ENCODE peak calls at places on chromosomes 7 and 10, in eight cellular contexts. I is fibroblast of pulmonary artery; G is CD8-positive, alpha-beta T cell; P is MCF 10A; Z is pancreas; N is HFFc6; D is stomach; Q is cardiac muscle cell. Y is an unnamed sample.

GRCh38 chr10:31875608-31876007 is 53.0 kb downstream of the ARHGAP12 start:
- DNase-seq in I (no peak), G (no peak), P (no peak), Z (no peak), N (no peak), D (no peak), Q (no peak), Y (no peak)

GRCh38 chr10:86599729-86600128 is 54.6 kb upstream of the OPN4 start:
- DNase-seq in I (no peak), G (no peak), P (peak), Z (no peak), N (no peak), D (peak), Q (no peak), Y (peak)

GRCh38 chr10:33661580-33662269 is 327.3 kb upstream of the NRP1 start:
- DNase-seq in I (peak), G (no peak), P (peak), Z (peak), N (peak), D (peak), Q (peak), Y (peak)

GRCh38 chr7:49703876-49704275 is 69.6 kb upstream of the VWC2 start:
- DNase-seq in I (no peak), G (no peak), P (no peak), Z (no peak), N (no peak), D (no peak), Q (no peak), Y (no peak)

GRCh38 chr7:30322656-30323355 is 38.4 kb downstream of the ZNRF2 start:
- DNase-seq in I (no peak), G (peak), P (peak), Z (no peak), N (no peak), D (no peak), Q (no peak), Y (no peak)

GRCh38 chr7:114081606-114082425 is 163.0 kb upstream of the PPP1R3A start:
- DNase-seq in I (peak), G (no peak), P (peak), Z (no peak), N (peak), D (no peak), Q (peak), Y (no peak)

GRCh38 chr7:4164556-4164955 is 517.5 kb upstream of the FOXK1 start:
- DNase-seq in I (no peak), G (no peak), P (no peak), Z (no peak), N (no peak), D (no peak), Q (no peak), Y (no peak)

GRCh38 chr7:234041-234711 is 41.8 kb downstream of the FAM20C start:
- DNase-seq in I (no peak), G (no peak), P (no peak), Z (no peak), N (no peak), D (peak), Q (no peak), Y (no peak)

GRCh38 chr7:17159500-17160037 is 138.9 kb upstream of the AHR start:
- DNase-seq in I (no peak), G (no peak), P (no peak), Z (no peak), N (no peak), D (no peak), Q (no peak), Y (no peak)

GRCh38 chr7:127437772-127438330 is 45.3 kb upstream of the ZNF800 start:
- DNase-seq in I (peak), G (no peak), P (peak), Z (no peak), N (peak), D (no peak), Q (peak), Y (no peak)

GRCh38 chr7:16962986-16963385 is 81.2 kb upstream of the AGR3 start:
- DNase-seq in I (peak), G (no peak), P (no peak), Z (no peak), N (no peak), D (no peak), Q (no peak), Y (no peak)

GRCh38 chr10:10914129-10914528 is 103.5 kb upstream of the CELF2 start:
- DNase-seq in I (peak), G (no peak), P (no peak), Z (no peak), N (no peak), D (no peak), Q (peak), Y (no peak)

GRCh38 chr7:46603296-46603701 is 682.2 kb upstream of the IGFBP3 start:
- DNase-seq in I (no peak), G (no peak), P (no peak), Z (no peak), N (no peak), D (no peak), Q (no peak), Y (no peak)

GRCh38 chr10:119441151-119441821 is 101.2 kb downstream of the RGS10 start:
- DNase-seq in I (peak), G (no peak), P (peak), Z (no peak), N (peak), D (no peak), Q (peak), Y (no peak)

GRCh38 chr10:12844796-12845524 is 156.6 kb downstream of the CCDC3 start:
- DNase-seq in I (peak), G (no peak), P (peak), Z (no peak), N (peak), D (no peak), Q (peak), Y (no peak)

GRCh38 chr7:18117482-18117881 is 89.8 kb upstream of the PRPS1L1 start:
- DNase-seq in I (peak), G (no peak), P (no peak), Z (peak), N (peak), D (no peak), Q (no peak), Y (no peak)

GRCh38 chr7:128091106-128091505 is 59.9 kb upstream of the LRRC4 start:
- DNase-seq in I (peak), G (no peak), P (no peak), Z (no peak), N (no peak), D (peak), Q (no peak), Y (no peak)

GRCh38 chr7:129773871-129774270 is 162.4 kb downstream of the NRF1 start:
- DNase-seq in I (no peak), G (no peak), P (no peak), Z (no peak), N (no peak), D (no peak), Q (no peak), Y (no peak)

GRCh38 chr7:32958046-32959025 is 1.1 kb downstream of the FKBP9 start:
- DNase-seq in I (peak), G (no peak), P (peak), Z (no peak), N (peak), D (peak), Q (peak), Y (peak)

GRCh38 chr7:79610301-79610700 is 156.8 kb upstream of the MAGI2 start:
- DNase-seq in I (peak), G (no peak), P (no peak), Z (no peak), N (no peak), D (no peak), Q (peak), Y (no peak)

GRCh38 chr7:79615466-79615865 is 162.0 kb upstream of the MAGI2 start:
- DNase-seq in I (peak), G (no peak), P (no peak), Z (no peak), N (no peak), D (no peak), Q (peak), Y (no peak)

GRCh38 chr7:79612903-79613302 is 159.4 kb upstream of the MAGI2 start:
- DNase-seq in I (no peak), G (no peak), P (no peak), Z (no peak), N (no peak), D (no peak), Q (no peak), Y (no peak)

GRCh38 chr7:79610905-79611304 is 157.4 kb upstream of the MAGI2 start:
- DNase-seq in I (peak), G (no peak), P (no peak), Z (no peak), N (no peak), D (no peak), Q (peak), Y (no peak)

DNA sequence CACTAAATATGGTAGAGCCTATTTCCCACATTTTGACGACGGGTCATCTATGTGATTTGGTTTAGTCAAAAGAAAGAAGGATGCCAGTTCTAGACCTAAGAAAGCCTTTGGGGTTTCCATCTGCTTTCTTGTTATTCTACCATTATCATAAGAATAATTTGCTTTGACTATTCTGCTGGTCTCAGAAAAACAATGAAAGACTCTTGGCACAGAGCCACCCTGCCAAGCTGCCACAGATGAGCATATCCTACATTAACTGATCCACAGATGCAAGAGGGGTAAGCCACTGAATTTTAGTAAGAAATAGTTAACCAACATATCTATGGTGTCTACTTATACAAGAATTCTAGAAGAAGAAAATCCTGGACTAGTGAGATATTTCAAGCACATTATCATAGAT is 158.6 kb upstream of the MAGI2 start:
- DNase-seq in I (no peak), G (no peak), P (no peak), Z (no peak), N (no peak), D (no peak), Q (no peak), Y (no peak)
- TF ChIP-seq CTCF in I (no peak), G (no peak), P (no peak), Z (no peak), N (no peak), D (no peak), Q (no peak), Y (no peak)

DNA sequence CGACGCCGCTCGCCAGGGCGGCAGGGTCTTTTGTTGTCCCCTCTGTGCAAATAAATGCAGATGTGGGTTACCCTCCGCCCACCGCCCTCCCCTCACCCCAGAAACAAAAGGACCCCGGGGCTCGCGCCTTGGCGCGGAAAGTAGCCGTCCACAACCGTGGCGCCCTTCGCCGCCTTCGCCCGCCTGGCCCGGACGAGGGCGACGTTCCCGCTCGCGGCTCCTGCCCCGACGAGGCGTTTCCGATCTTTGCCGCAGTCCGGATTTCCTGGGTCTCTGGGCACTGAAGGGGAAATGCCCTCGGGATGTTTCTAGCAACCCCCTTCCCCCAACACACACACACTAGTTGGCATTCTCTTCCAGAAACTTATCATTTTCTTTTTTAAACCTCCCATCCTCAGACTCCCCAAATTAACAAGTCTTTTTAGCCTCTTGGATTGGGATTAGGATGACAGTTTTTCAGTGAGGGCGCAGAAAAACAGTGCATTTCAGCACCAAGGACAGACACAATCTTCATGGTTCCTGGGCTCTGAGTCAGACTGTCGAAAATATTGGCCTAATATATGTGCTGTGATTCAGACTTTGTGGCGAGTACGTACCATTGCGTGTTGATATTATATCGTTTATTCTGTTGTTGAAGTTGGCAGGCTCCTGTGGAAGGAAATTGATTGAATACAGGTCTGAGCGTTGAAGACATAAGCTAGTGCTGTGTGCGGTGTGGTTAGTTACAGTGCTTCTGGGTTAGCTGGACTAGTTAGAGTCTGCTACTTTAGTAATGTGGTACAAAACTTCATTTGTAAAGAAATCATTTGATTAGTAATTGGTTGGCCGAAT is 803 bp downstream of the PHYHIPL start:
- DNase-seq in I (peak), G (no peak), P (peak), Z (peak), N (peak), D (no peak), Q (peak), Y (no peak)
- TF ChIP-seq CTCF in I (no peak), G (no peak), P (no peak), Z (no peak), N (no peak), D (no peak), Q (no peak), Y (no peak)

DNA sequence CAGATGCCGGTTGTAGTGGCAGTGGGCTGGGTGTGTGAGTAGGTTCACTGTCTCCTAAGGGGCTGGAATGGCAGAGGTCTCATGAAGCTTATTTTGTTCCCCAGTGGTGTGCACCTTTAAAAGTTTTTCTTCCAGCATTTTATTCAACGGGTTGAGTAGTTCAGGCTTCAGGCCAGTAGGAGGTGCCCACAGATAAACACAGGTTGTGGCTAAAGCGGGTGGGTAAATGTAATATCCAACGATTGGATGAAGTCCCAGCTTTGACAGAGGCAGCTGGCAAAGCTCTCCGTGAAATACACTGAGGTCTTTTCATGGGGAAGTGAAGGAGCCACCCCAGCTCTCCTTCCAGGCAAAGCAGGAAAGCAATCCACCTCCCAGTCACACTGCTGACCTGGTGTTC is 339.8 kb upstream of the LRRTM3 start:
- DNase-seq in I (peak), G (no peak), P (no peak), Z (peak), N (no peak), D (peak), Q (no peak), Y (peak)
- TF ChIP-seq CTCF in I (no peak), G (no peak), P (peak), Z (no peak), N (peak), D (peak), Q (no peak), Y (peak)

GRCh38 chr7:141752634-141753033 is 11.3 kb upstream of the TAS2R3 start:
- DNase-seq in I (peak), G (no peak), P (no peak), Z (no peak), N (no peak), D (no peak), Q (no peak), Y (no peak)
- TF ChIP-seq CTCF in I (peak), G (peak), P (peak), Z (no peak), N (peak), D (no peak), Q (no peak), Y (no peak)

GRCh38 chr7:44489955-44490350 is 505 bp downstream of the NUDCD3 start:
- DNase-seq in I (peak), G (peak), P (peak), Z (no peak), N (no peak), D (peak), Q (peak), Y (peak)

GRCh38 chr7:44488955-44489354 is 1.5 kb downstream of the NUDCD3 start:
- DNase-seq in I (no peak), G (no peak), P (no peak), Z (no peak), N (no peak), D (no peak), Q (no peak), Y (no peak)

GRCh38 chr7:44486693-44487092 is 3.8 kb downstream of the NUDCD3 start:
- DNase-seq in I (peak), G (no peak), P (peak), Z (no peak), N (peak), D (peak), Q (peak), Y (no peak)

GRCh38 chr7:44491229-44491628 is 771 bp upstream of the NUDCD3 start:
- DNase-seq in I (no peak), G (no peak), P (no peak), Z (no peak), N (no peak), D (no peak), Q (no peak), Y (no peak)

DNA sequence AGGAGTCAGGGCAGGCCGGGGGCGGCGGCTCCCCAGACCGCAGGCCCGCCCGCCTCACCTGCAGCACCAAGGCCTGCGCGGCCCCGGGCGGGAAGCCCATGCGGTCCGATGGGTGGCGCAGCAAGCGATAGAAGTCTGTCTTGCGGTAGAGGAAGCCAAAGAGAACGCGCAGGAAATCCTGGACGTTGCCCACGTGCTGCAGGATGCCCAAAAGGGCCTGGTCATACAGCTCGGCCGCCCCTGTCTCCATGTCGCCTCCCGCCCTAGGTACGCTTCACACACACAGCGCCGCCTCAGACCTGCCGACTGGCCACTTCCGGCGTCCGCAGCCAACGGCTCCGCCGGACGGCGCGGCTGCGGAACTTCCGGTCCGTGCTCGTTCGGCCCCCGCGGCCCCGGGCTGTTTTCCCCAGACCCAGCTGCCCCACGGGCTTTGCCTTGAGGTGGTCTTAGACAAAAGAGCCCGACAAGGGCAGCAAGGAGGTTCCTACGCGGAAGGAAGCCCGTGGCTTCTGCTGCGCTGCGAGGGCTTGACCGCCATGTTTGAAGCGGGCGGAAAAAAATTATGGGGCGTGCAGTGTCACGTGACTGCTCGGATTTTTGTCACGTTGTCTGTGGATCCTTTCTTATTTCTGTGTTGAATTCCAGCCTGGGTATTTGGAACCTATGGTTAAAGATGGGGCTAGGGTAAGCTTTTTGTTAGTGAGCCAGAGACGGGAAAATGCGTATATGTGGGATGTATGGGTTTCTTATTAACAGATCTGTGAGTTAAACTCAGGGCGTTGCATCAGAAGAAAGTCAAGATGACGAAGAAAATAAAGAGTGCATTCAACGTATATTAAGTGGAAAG is at the start of gene NUDCD3:
- DNase-seq in I (peak), G (peak), P (peak), Z (peak), N (peak), D (peak), Q (peak), Y (peak)
- TF ChIP-seq CTCF in I (no peak), G (no peak), P (no peak), Z (no peak), N (peak), D (no peak), Q (peak), Y (peak)

DNA sequence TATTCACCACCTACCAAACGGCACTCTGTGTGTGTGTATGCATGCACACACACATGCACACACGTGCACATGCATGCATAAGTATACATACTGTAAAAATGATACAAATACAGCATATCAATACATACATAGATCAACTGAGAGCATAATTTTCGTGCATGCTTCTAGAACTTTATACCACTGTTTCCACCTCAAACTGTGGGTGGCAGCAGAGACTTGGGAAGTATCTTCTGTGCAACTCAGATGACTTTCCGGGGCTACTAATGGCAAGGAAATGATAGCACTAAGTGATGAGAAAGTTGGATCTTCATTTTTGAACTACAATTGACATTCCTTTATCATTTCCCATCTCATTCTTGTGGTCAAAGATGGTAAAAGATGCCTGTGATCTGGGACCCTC is 570.7 kb downstream of the REEP3 start:
- DNase-seq in I (peak), G (no peak), P (peak), Z (no peak), N (no peak), D (no peak), Q (peak), Y (no peak)
- TF ChIP-seq CTCF in I (no peak), G (no peak), P (peak), Z (no peak), N (no peak), D (no peak), Q (peak), Y (no peak)

GRCh38 chr10:2137549-2138174 is 400.3 kb upstream of the ADARB2 start:
- DNase-seq in I (no peak), G (no peak), P (peak), Z (no peak), N (no peak), D (no peak), Q (no peak), Y (no peak)
- TF ChIP-seq CTCF in I (no peak), G (no peak), P (peak), Z (no peak), N (no peak), D (peak), Q (no peak), Y (no peak)

GRCh38 chr10:5540080-5540479 is 15.3 kb downstream of the CALML3 start:
- DNase-seq in I (no peak), G (no peak), P (no peak), Z (no peak), N (no peak), D (peak), Q (no peak), Y (peak)

GRCh38 chr10:5537684-5538083 is 12.9 kb downstream of the CALML3 start:
- DNase-seq in I (no peak), G (no peak), P (no peak), Z (no peak), N (no peak), D (peak), Q (no peak), Y (peak)

GRCh38 chr10:5538892-5539651 is 14.3 kb downstream of the CALML3 start:
- DNase-seq in I (no peak), G (no peak), P (peak), Z (no peak), N (no peak), D (no peak), Q (no peak), Y (peak)

GRCh38 chr10:5536486-5536885 is 11.7 kb downstream of the CALML3 start:
- DNase-seq in I (no peak), G (no peak), P (no peak), Z (no peak), N (no peak), D (no peak), Q (no peak), Y (peak)

DNA sequence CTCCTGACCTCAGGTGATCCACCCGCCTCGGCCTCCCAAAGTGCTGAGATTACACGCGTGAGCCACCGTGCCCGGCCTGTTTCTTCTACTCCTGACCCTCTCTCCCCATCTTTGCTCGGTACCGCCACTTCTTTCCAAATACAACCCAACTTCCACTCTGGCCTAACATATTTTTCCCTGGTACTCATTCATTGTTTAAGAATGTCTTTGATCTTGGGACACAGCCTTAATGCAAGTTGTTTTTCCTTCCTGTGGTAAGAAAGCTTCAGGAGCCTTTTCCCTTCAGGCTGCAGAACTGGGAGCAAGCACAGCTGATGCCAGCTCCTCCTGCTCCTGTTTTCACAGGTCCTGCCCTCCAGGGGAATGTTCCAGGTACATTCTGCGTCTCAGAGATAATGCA is 13.7 kb downstream of the CALML3 start:
- DNase-seq in I (peak), G (no peak), P (peak), Z (no peak), N (peak), D (peak), Q (peak), Y (peak)
- TF ChIP-seq CTCF in I (no peak), G (no peak), P (no peak), Z (no peak), N (no peak), D (no peak), Q (no peak), Y (no peak)